ENCODE peak calls at places on chromosomes 12 and 14, in ten cellular contexts. One of them, this sample, is unnamed.

GRCh38 chr12:131378861-131379665 is 331.8 kb upstream of the SFSWAP start:
- DNase-seq in stimulated activated CD8-positive, alpha-beta memory T cell treated with anti-CD3 and anti-CD28 coated beads, Interleukin-4, amount 100 ng/mL, for 4 hours: no peak
- DNase-seq in AG04450: no peak
- DNase-seq in NCI-H524: no peak
- DNase-seq in GM23338: no peak
- DNase-seq in Kasumi-1: no peak
- DNase-seq in NCI-H69: no peak
- DNase-seq in body of pancreas: no peak
- DNase-seq in T-helper 1 cell: no peak
- DNase-seq in SK-MEL-5: no peak
- DNase-seq in this sample: no peak

GRCh38 chr12:97560359-97560758 is 97.8 kb downstream of the RMST start:
- DNase-seq in GM23338: peak
- DNase-seq in SK-MEL-5: no peak
- DNase-seq in NCI-H69: peak
- DNase-seq in NCI-H524: no peak
- DNase-seq in Kasumi-1: no peak
- DNase-seq in body of pancreas: no peak
- DNase-seq in stimulated activated CD8-positive, alpha-beta memory T cell treated with anti-CD3 and anti-CD28 coated beads, Interleukin-4, amount 100 ng/mL, for 4 hours: no peak
- DNase-seq in T-helper 1 cell: no peak
- DNase-seq in AG04450: no peak
- DNase-seq in this sample: no peak

GRCh38 chr14:81632162-81632561 is 98.5 kb upstream of the SEL1L start:
- DNase-seq in GM23338: no peak
- DNase-seq in T-helper 1 cell: no peak
- DNase-seq in Kasumi-1: no peak
- DNase-seq in NCI-H69: no peak
- DNase-seq in stimulated activated CD8-positive, alpha-beta memory T cell treated with anti-CD3 and anti-CD28 coated beads, Interleukin-4, amount 100 ng/mL, for 4 hours: no peak
- DNase-seq in AG04450: no peak
- DNase-seq in SK-MEL-5: no peak
- DNase-seq in body of pancreas: no peak
- DNase-seq in NCI-H524: no peak
- DNase-seq in this sample: no peak

GRCh38 chr14:23446291-23446851 is 10.9 kb upstream of the MYH7 start:
- DNase-seq in AG04450: no peak
- DNase-seq in SK-MEL-5: no peak
- DNase-seq in NCI-H69: no peak
- DNase-seq in GM23338: no peak
- DNase-seq in body of pancreas: no peak
- DNase-seq in T-helper 1 cell: no peak
- DNase-seq in stimulated activated CD8-positive, alpha-beta memory T cell treated with anti-CD3 and anti-CD28 coated beads, Interleukin-4, amount 100 ng/mL, for 4 hours: no peak
- DNase-seq in NCI-H524: no peak
- DNase-seq in Kasumi-1: no peak
- DNase-seq in this sample: no peak

GRCh38 chr12:10618338-10618987 is 5.1 kb upstream of the MAGOHB start:
- DNase-seq in body of pancreas: no peak
- DNase-seq in Kasumi-1: no peak
- DNase-seq in stimulated activated CD8-positive, alpha-beta memory T cell treated with anti-CD3 and anti-CD28 coated beads, Interleukin-4, amount 100 ng/mL, for 4 hours: no peak
- DNase-seq in AG04450: peak
- DNase-seq in GM23338: no peak
- DNase-seq in NCI-H69: no peak
- DNase-seq in T-helper 1 cell: no peak
- DNase-seq in SK-MEL-5: no peak
- DNase-seq in NCI-H524: no peak
- DNase-seq in this sample: no peak

GRCh38 chr12:52655720-52656124 is 3.7 kb upstream of the KRT2 start:
- DNase-seq in SK-MEL-5: no peak
- DNase-seq in T-helper 1 cell: no peak
- DNase-seq in GM23338: no peak
- DNase-seq in NCI-H69: no peak
- DNase-seq in AG04450: no peak
- DNase-seq in Kasumi-1: no peak
- DNase-seq in NCI-H524: no peak
- DNase-seq in stimulated activated CD8-positive, alpha-beta memory T cell treated with anti-CD3 and anti-CD28 coated beads, Interleukin-4, amount 100 ng/mL, for 4 hours: no peak
- DNase-seq in body of pancreas: peak
- DNase-seq in this sample: no peak

GRCh38 chr14:60327447-60328331 is 78.7 kb downstream of the PPM1A start:
- DNase-seq in NCI-H524: peak
- DNase-seq in T-helper 1 cell: peak
- DNase-seq in NCI-H69: peak
- DNase-seq in AG04450: no peak
- DNase-seq in GM23338: peak
- DNase-seq in stimulated activated CD8-positive, alpha-beta memory T cell treated with anti-CD3 and anti-CD28 coated beads, Interleukin-4, amount 100 ng/mL, for 4 hours: no peak
- DNase-seq in SK-MEL-5: no peak
- DNase-seq in body of pancreas: peak
- DNase-seq in Kasumi-1: peak
- DNase-seq in this sample: peak

GRCh38 chr14:100871234-100872186 is 32.0 kb downstream of the RTL1 start:
- DNase-seq in T-helper 1 cell: no peak
- DNase-seq in stimulated activated CD8-positive, alpha-beta memory T cell treated with anti-CD3 and anti-CD28 coated beads, Interleukin-4, amount 100 ng/mL, for 4 hours: no peak
- DNase-seq in AG04450: no peak
- DNase-seq in Kasumi-1: no peak
- DNase-seq in NCI-H524: no peak
- DNase-seq in body of pancreas: no peak
- DNase-seq in GM23338: no peak
- DNase-seq in NCI-H69: peak
- DNase-seq in SK-MEL-5: no peak
- DNase-seq in this sample: no peak

GRCh38 chr12:138898-139534 is 72.4 kb downstream of the IQSEC3 start:
- DNase-seq in NCI-H69: no peak
- DNase-seq in body of pancreas: peak
- DNase-seq in Kasumi-1: no peak
- DNase-seq in NCI-H524: no peak
- DNase-seq in stimulated activated CD8-positive, alpha-beta memory T cell treated with anti-CD3 and anti-CD28 coated beads, Interleukin-4, amount 100 ng/mL, for 4 hours: peak
- DNase-seq in SK-MEL-5: no peak
- DNase-seq in GM23338: peak
- DNase-seq in AG04450: no peak
- DNase-seq in T-helper 1 cell: no peak
- DNase-seq in this sample: no peak

GRCh38 chr14:77119852-77120251 is 21.7 kb downstream of the ZDHHC22 start:
- DNase-seq in body of pancreas: no peak
- DNase-seq in T-helper 1 cell: no peak
- DNase-seq in stimulated activated CD8-positive, alpha-beta memory T cell treated with anti-CD3 and anti-CD28 coated beads, Interleukin-4, amount 100 ng/mL, for 4 hours: no peak
- DNase-seq in GM23338: no peak
- DNase-seq in NCI-H524: no peak
- DNase-seq in AG04450: no peak
- DNase-seq in SK-MEL-5: no peak
- DNase-seq in NCI-H69: no peak
- DNase-seq in Kasumi-1: no peak
- DNase-seq in this sample: no peak

GRCh38 chr14:68173227-68173972 is 353.8 kb downstream of the RAD51B start:
- DNase-seq in GM23338: no peak
- DNase-seq in AG04450: peak
- DNase-seq in body of pancreas: no peak
- DNase-seq in Kasumi-1: no peak
- DNase-seq in NCI-H524: no peak
- DNase-seq in NCI-H69: no peak
- DNase-seq in stimulated activated CD8-positive, alpha-beta memory T cell treated with anti-CD3 and anti-CD28 coated beads, Interleukin-4, amount 100 ng/mL, for 4 hours: no peak
- DNase-seq in T-helper 1 cell: no peak
- DNase-seq in SK-MEL-5: no peak
- DNase-seq in this sample: no peak

GRCh38 chr12:27367078-27367477 is 34.4 kb downstream of the BMAL2 start:
- DNase-seq in NCI-H69: no peak
- DNase-seq in stimulated activated CD8-positive, alpha-beta memory T cell treated with anti-CD3 and anti-CD28 coated beads, Interleukin-4, amount 100 ng/mL, for 4 hours: no peak
- DNase-seq in NCI-H524: no peak
- DNase-seq in AG04450: no peak
- DNase-seq in SK-MEL-5: no peak
- DNase-seq in Kasumi-1: no peak
- DNase-seq in GM23338: no peak
- DNase-seq in body of pancreas: no peak
- DNase-seq in T-helper 1 cell: no peak
- DNase-seq in this sample: no peak

GRCh38 chr12:19689801-19690472 is 250.6 kb downstream of the AEBP2 start:
- DNase-seq in NCI-H524: no peak
- DNase-seq in stimulated activated CD8-positive, alpha-beta memory T cell treated with anti-CD3 and anti-CD28 coated beads, Interleukin-4, amount 100 ng/mL, for 4 hours: no peak
- DNase-seq in AG04450: no peak
- DNase-seq in T-helper 1 cell: no peak
- DNase-seq in NCI-H69: peak
- DNase-seq in Kasumi-1: no peak
- DNase-seq in GM23338: no peak
- DNase-seq in SK-MEL-5: no peak
- DNase-seq in body of pancreas: peak
- DNase-seq in this sample: no peak

GRCh38 chr14:23450376-23450775 is 14.9 kb upstream of the MYH7 start:
- DNase-seq in stimulated activated CD8-positive, alpha-beta memory T cell treated with anti-CD3 and anti-CD28 coated beads, Interleukin-4, amount 100 ng/mL, for 4 hours: no peak
- DNase-seq in AG04450: no peak
- DNase-seq in GM23338: peak
- DNase-seq in T-helper 1 cell: no peak
- DNase-seq in Kasumi-1: no peak
- DNase-seq in NCI-H524: no peak
- DNase-seq in NCI-H69: no peak
- DNase-seq in SK-MEL-5: no peak
- DNase-seq in body of pancreas: no peak
- DNase-seq in this sample: no peak

GRCh38 chr14:21070083-21070609 is at the start of gene ARHGEF40:
- DNase-seq in AG04450: no peak
- DNase-seq in body of pancreas: peak
- DNase-seq in SK-MEL-5: peak
- DNase-seq in T-helper 1 cell: peak
- DNase-seq in NCI-H524: peak
- DNase-seq in NCI-H69: peak
- DNase-seq in GM23338: peak
- DNase-seq in Kasumi-1: no peak
- DNase-seq in stimulated activated CD8-positive, alpha-beta memory T cell treated with anti-CD3 and anti-CD28 coated beads, Interleukin-4, amount 100 ng/mL, for 4 hours: no peak
- DNase-seq in this sample: no peak

GRCh38 chr12:110932048-110932447 is 11.7 kb upstream of the MYL2 start:
- DNase-seq in T-helper 1 cell: no peak
- DNase-seq in body of pancreas: no peak
- DNase-seq in AG04450: no peak
- DNase-seq in NCI-H524: no peak
- DNase-seq in NCI-H69: peak
- DNase-seq in stimulated activated CD8-positive, alpha-beta memory T cell treated with anti-CD3 and anti-CD28 coated beads, Interleukin-4, amount 100 ng/mL, for 4 hours: no peak
- DNase-seq in SK-MEL-5: peak
- DNase-seq in Kasumi-1: peak
- DNase-seq in GM23338: peak
- DNase-seq in this sample: no peak

GRCh38 chr12:52971701-52972329 is 22.9 kb downstream of the KRT18 start:
- DNase-seq in NCI-H69: peak
- DNase-seq in NCI-H524: no peak
- DNase-seq in AG04450: no peak
- DNase-seq in body of pancreas: peak
- DNase-seq in SK-MEL-5: no peak
- DNase-seq in T-helper 1 cell: no peak
- DNase-seq in Kasumi-1: no peak
- DNase-seq in stimulated activated CD8-positive, alpha-beta memory T cell treated with anti-CD3 and anti-CD28 coated beads, Interleukin-4, amount 100 ng/mL, for 4 hours: no peak
- DNase-seq in GM23338: peak
- DNase-seq in this sample: no peak

GRCh38 chr12:93714382-93714781 is 37.2 kb downstream of the CRADD start:
- DNase-seq in SK-MEL-5: no peak
- DNase-seq in Kasumi-1: no peak
- DNase-seq in NCI-H69: no peak
- DNase-seq in body of pancreas: no peak
- DNase-seq in stimulated activated CD8-positive, alpha-beta memory T cell treated with anti-CD3 and anti-CD28 coated beads, Interleukin-4, amount 100 ng/mL, for 4 hours: no peak
- DNase-seq in NCI-H524: no peak
- DNase-seq in AG04450: no peak
- DNase-seq in T-helper 1 cell: no peak
- DNase-seq in GM23338: peak
- DNase-seq in this sample: no peak

GRCh38 chr14:101761881-101762529 is 496 bp downstream of the PPP2R5C start:
- DNase-seq in NCI-H69: peak
- DNase-seq in T-helper 1 cell: peak
- DNase-seq in GM23338: peak
- DNase-seq in NCI-H524: no peak
- DNase-seq in Kasumi-1: peak
- DNase-seq in AG04450: no peak
- DNase-seq in stimulated activated CD8-positive, alpha-beta memory T cell treated with anti-CD3 and anti-CD28 coated beads, Interleukin-4, amount 100 ng/mL, for 4 hours: no peak
- DNase-seq in SK-MEL-5: no peak
- DNase-seq in body of pancreas: peak
- DNase-seq in this sample: no peak

GRCh38 chr12:8950287-8950574 is 786 bp upstream of the M6PR start:
- DNase-seq in GM23338: no peak
- DNase-seq in T-helper 1 cell: no peak
- DNase-seq in NCI-H69: peak
- DNase-seq in NCI-H524: no peak
- DNase-seq in body of pancreas: no peak
- DNase-seq in Kasumi-1: no peak
- DNase-seq in stimulated activated CD8-positive, alpha-beta memory T cell treated with anti-CD3 and anti-CD28 coated beads, Interleukin-4, amount 100 ng/mL, for 4 hours: no peak
- DNase-seq in AG04450: no peak
- DNase-seq in SK-MEL-5: no peak
- DNase-seq in this sample: no peak

GRCh38 chr14:23376477-23377200 is at the start of gene CMTM5:
- DNase-seq in SK-MEL-5: peak
- DNase-seq in stimulated activated CD8-positive, alpha-beta memory T cell treated with anti-CD3 and anti-CD28 coated beads, Interleukin-4, amount 100 ng/mL, for 4 hours: no peak
- DNase-seq in Kasumi-1: no peak
- DNase-seq in T-helper 1 cell: no peak
- DNase-seq in body of pancreas: no peak
- DNase-seq in NCI-H524: peak
- DNase-seq in GM23338: peak
- DNase-seq in AG04450: no peak
- DNase-seq in NCI-H69: peak
- DNase-seq in this sample: no peak

GRCh38 chr14:29521526-29522137 is 406.0 kb downstream of the PRKD1 start:
- DNase-seq in NCI-H69: peak
- DNase-seq in stimulated activated CD8-positive, alpha-beta memory T cell treated with anti-CD3 and anti-CD28 coated beads, Interleukin-4, amount 100 ng/mL, for 4 hours: no peak
- DNase-seq in GM23338: peak
- DNase-seq in Kasumi-1: peak
- DNase-seq in SK-MEL-5: peak
- DNase-seq in body of pancreas: no peak
- DNase-seq in NCI-H524: peak
- DNase-seq in AG04450: no peak
- DNase-seq in T-helper 1 cell: no peak
- DNase-seq in this sample: no peak

GRCh38 chr14:106268013-106268727 is 741.8 kb downstream of the TMEM121 start:
- DNase-seq in Kasumi-1: peak
- DNase-seq in SK-MEL-5: peak
- DNase-seq in GM23338: no peak
- DNase-seq in NCI-H524: no peak
- DNase-seq in NCI-H69: peak
- DNase-seq in stimulated activated CD8-positive, alpha-beta memory T cell treated with anti-CD3 and anti-CD28 coated beads, Interleukin-4, amount 100 ng/mL, for 4 hours: peak
- DNase-seq in body of pancreas: no peak
- DNase-seq in AG04450: no peak
- DNase-seq in T-helper 1 cell: peak
- DNase-seq in this sample: peak

GRCh38 chr14:98816195-98816594 is 455.8 kb downstream of the BCL11B start:
- DNase-seq in body of pancreas: no peak
- DNase-seq in SK-MEL-5: no peak
- DNase-seq in GM23338: no peak
- DNase-seq in Kasumi-1: no peak
- DNase-seq in NCI-H524: no peak
- DNase-seq in stimulated activated CD8-positive, alpha-beta memory T cell treated with anti-CD3 and anti-CD28 coated beads, Interleukin-4, amount 100 ng/mL, for 4 hours: no peak
- DNase-seq in T-helper 1 cell: no peak
- DNase-seq in NCI-H69: no peak
- DNase-seq in AG04450: no peak
- DNase-seq in this sample: no peak

GRCh38 chr14:68788275-68789001 is 4.4 kb downstream of the ZFP36L1 start:
- DNase-seq in AG04450: no peak
- DNase-seq in stimulated activated CD8-positive, alpha-beta memory T cell treated with anti-CD3 and anti-CD28 coated beads, Interleukin-4, amount 100 ng/mL, for 4 hours: no peak
- DNase-seq in NCI-H69: no peak
- DNase-seq in T-helper 1 cell: no peak
- DNase-seq in Kasumi-1: no peak
- DNase-seq in SK-MEL-5: no peak
- DNase-seq in NCI-H524: no peak
- DNase-seq in body of pancreas: no peak
- DNase-seq in GM23338: no peak
- DNase-seq in this sample: no peak